ENCODE peak calls at places on chromosomes 4 and X, in four cellular contexts. One of them, this sample, is unnamed.

GRCh38 chr4:3413675-3414420 is 27.9 kb upstream of the HGFAC start:
- DNase-seq in left ventricle myocardium inferior: no peak
- DNase-seq in CD8-positive, alpha-beta memory T cell: no peak
- DNase-seq in ovary: no peak
- DNase-seq in this sample: peak; percentile 49

GRCh38 chr4:150302553-150302952 is 224.3 kb downstream of the DCLK2 start:
- DNase-seq in left ventricle myocardium inferior: no peak
- DNase-seq in CD8-positive, alpha-beta memory T cell: no peak
- DNase-seq in ovary: no peak
- DNase-seq in this sample: no peak

GRCh38 chr4:40199179-40199670 is 2.4 kb downstream of the RHOH start:
- DNase-seq in left ventricle myocardium inferior: no peak
- DNase-seq in CD8-positive, alpha-beta memory T cell: no peak
- DNase-seq in ovary: no peak
- DNase-seq in this sample: no peak

GRCh38 chr4:8771666-8772065 is 100.0 kb downstream of the HMX1 start:
- DNase-seq in left ventricle myocardium inferior: peak; percentile 1
- DNase-seq in CD8-positive, alpha-beta memory T cell: no peak
- DNase-seq in ovary: no peak
- DNase-seq in this sample: peak; percentile 25

GRCh38 chrX:150768132-150768485 is 74.9 kb downstream of the MTMR1 start:
- DNase-seq in left ventricle myocardium inferior: no peak
- DNase-seq in CD8-positive, alpha-beta memory T cell: no peak
- DNase-seq in ovary: no peak
- DNase-seq in this sample: no peak

GRCh38 chr4:114907514-114908099 is 205.8 kb downstream of the NDST4 start:
- DNase-seq in left ventricle myocardium inferior: no peak
- DNase-seq in CD8-positive, alpha-beta memory T cell: no peak
- DNase-seq in ovary: no peak
- DNase-seq in this sample: no peak

GRCh38 chrX:71532078-71532752 is 689 bp upstream of the OGT start:
- DNase-seq in left ventricle myocardium inferior: no peak
- DNase-seq in CD8-positive, alpha-beta memory T cell: peak; percentile 46
- DNase-seq in ovary: no peak
- DNase-seq in this sample: no peak

GRCh38 chr4:3387154-3387942 is 54.4 kb upstream of the HGFAC start:
- DNase-seq in left ventricle myocardium inferior: no peak
- DNase-seq in CD8-positive, alpha-beta memory T cell: no peak
- DNase-seq in ovary: no peak
- DNase-seq in this sample: no peak

GRCh38 chr4:77893451-77893850 is 30.8 kb downstream of the MRPL1 start:
- DNase-seq in left ventricle myocardium inferior: no peak
- DNase-seq in CD8-positive, alpha-beta memory T cell: no peak
- DNase-seq in ovary: no peak
- DNase-seq in this sample: no peak

GRCh38 chr4:54513231-54513630 is 144.5 kb upstream of the KIT start:
- DNase-seq in left ventricle myocardium inferior: peak; percentile 26
- DNase-seq in CD8-positive, alpha-beta memory T cell: no peak
- DNase-seq in ovary: no peak
- DNase-seq in this sample: no peak

GRCh38 chrX:130878350-130879341 is 24.4 kb downstream of the ENOX2 start:
- DNase-seq in left ventricle myocardium inferior: no peak
- DNase-seq in CD8-positive, alpha-beta memory T cell: no peak
- DNase-seq in ovary: no peak
- DNase-seq in this sample: no peak

GRCh38 chr4:123250843-123251242 is 145.8 kb upstream of the SPRY1 start:
- DNase-seq in left ventricle myocardium inferior: peak; percentile 35
- DNase-seq in CD8-positive, alpha-beta memory T cell: no peak
- DNase-seq in ovary: peak; percentile 21
- DNase-seq in this sample: no peak

GRCh38 chr4:186149872-186150271 is 41.5 kb upstream of the CYP4V2 start:
- DNase-seq in left ventricle myocardium inferior: peak; percentile 52
- DNase-seq in CD8-positive, alpha-beta memory T cell: peak; percentile 19
- DNase-seq in ovary: peak; percentile 62
- DNase-seq in this sample: no peak

GRCh38 chr4:6230502-6230785 is 30.1 kb upstream of the JAKMIP1 start:
- DNase-seq in left ventricle myocardium inferior: no peak
- DNase-seq in CD8-positive, alpha-beta memory T cell: no peak
- DNase-seq in ovary: no peak
- DNase-seq in this sample: no peak

GRCh38 chr4:73988096-73988495 is at the start of gene PPBP:
- DNase-seq in left ventricle myocardium inferior: no peak
- DNase-seq in CD8-positive, alpha-beta memory T cell: no peak
- DNase-seq in ovary: no peak
- DNase-seq in this sample: no peak

GRCh38 chr4:85824166-85824945 is 349.4 kb downstream of the ARHGAP24 start:
- DNase-seq in left ventricle myocardium inferior: no peak
- DNase-seq in CD8-positive, alpha-beta memory T cell: no peak
- DNase-seq in ovary: no peak
- DNase-seq in this sample: no peak

GRCh38 chr4:168757500-168757899 is 252.6 kb downstream of the CBR4 start:
- DNase-seq in left ventricle myocardium inferior: no peak
- DNase-seq in CD8-positive, alpha-beta memory T cell: no peak
- DNase-seq in ovary: no peak
- DNase-seq in this sample: no peak
- H3K4me1 ChIP-seq in left ventricle myocardium inferior: peaks cover 12% of the 10 kb centered on the region
- H3K4me1 ChIP-seq in CD8-positive, alpha-beta memory T cell: no peaks in the 10 kb centered on the region
- H3K4me1 ChIP-seq in ovary: no peaks in the 10 kb centered on the region
- H3K4me1 ChIP-seq in this sample: no peaks in the 10 kb centered on the region

GRCh38 chr4:145097331-145097820 is 620 bp downstream of the ANAPC10 start:
- DNase-seq in left ventricle myocardium inferior: no peak
- DNase-seq in CD8-positive, alpha-beta memory T cell: no peak
- DNase-seq in ovary: no peak
- DNase-seq in this sample: no peak

GRCh38 chr4:145101091-145101490 is 3.0 kb downstream of the ABCE1 start:
- DNase-seq in left ventricle myocardium inferior: no peak
- DNase-seq in CD8-positive, alpha-beta memory T cell: no peak
- DNase-seq in ovary: no peak
- DNase-seq in this sample: no peak

GRCh38 chr4:145099653-145100052 is 1.5 kb downstream of the ABCE1 start:
- DNase-seq in left ventricle myocardium inferior: no peak
- DNase-seq in CD8-positive, alpha-beta memory T cell: no peak
- DNase-seq in ovary: no peak
- DNase-seq in this sample: no peak

GRCh38 chr4:145097821-145098674 is at the start of the genes ABCE1 and ANAPC10:
- DNase-seq in left ventricle myocardium inferior: peak; percentile 93
- DNase-seq in CD8-positive, alpha-beta memory T cell: peak; percentile 92
- DNase-seq in ovary: peak; percentile 94
- DNase-seq in this sample: peak; percentile 96

DNA sequence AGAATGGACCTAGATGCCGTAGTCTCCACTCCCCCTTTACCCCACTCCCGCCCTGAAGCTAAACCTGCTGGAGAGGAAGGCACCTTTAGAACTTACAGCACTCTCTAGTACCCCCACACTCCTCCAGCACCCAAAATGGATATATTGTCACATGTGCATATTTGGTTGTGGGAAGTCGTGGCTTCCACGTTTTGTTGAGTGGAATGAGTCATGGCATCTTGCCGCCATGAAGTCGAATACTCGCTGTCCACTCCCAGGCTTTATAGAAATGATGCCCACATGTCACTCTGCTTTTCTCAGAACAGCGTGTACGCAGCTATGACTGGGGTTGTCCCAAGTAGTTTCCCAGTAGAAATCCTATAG is 545 bp downstream of the ABCE1 start:
- DNase-seq in left ventricle myocardium inferior: no peak
- DNase-seq in CD8-positive, alpha-beta memory T cell: peak; percentile 27
- DNase-seq in ovary: no peak
- DNase-seq in this sample: no peak
- H3K4me1 ChIP-seq in left ventricle myocardium inferior: peaks cover 66% of the 10 kb centered on the region
- H3K4me1 ChIP-seq in CD8-positive, alpha-beta memory T cell: peaks cover 57% of the 10 kb centered on the region
- H3K4me1 ChIP-seq in ovary: peaks cover 7% of the 10 kb centered on the region
- H3K4me1 ChIP-seq in this sample: peaks cover 38% of the 10 kb centered on the region

GRCh38 chr4:151428346-151428745 is 19.4 kb downstream of the FHIP1A start:
- DNase-seq in left ventricle myocardium inferior: no peak
- DNase-seq in CD8-positive, alpha-beta memory T cell: no peak
- DNase-seq in ovary: no peak
- DNase-seq in this sample: no peak
- H3K4me1 ChIP-seq in left ventricle myocardium inferior: peaks cover 20% of the 10 kb centered on the region
- H3K4me1 ChIP-seq in CD8-positive, alpha-beta memory T cell: no peaks in the 10 kb centered on the region
- H3K4me1 ChIP-seq in ovary: no peaks in the 10 kb centered on the region
- H3K4me1 ChIP-seq in this sample: no peaks in the 10 kb centered on the region

GRCh38 chrX:54452920-54453319 is 12.7 kb downstream of the TSR2 start:
- DNase-seq in left ventricle myocardium inferior: no peak
- DNase-seq in CD8-positive, alpha-beta memory T cell: no peak
- DNase-seq in ovary: no peak
- DNase-seq in this sample: no peak

GRCh38 chrX:54444752-54445151 is 4.5 kb downstream of the TSR2 start:
- DNase-seq in left ventricle myocardium inferior: no peak
- DNase-seq in CD8-positive, alpha-beta memory T cell: no peak
- DNase-seq in ovary: no peak
- DNase-seq in this sample: no peak

GRCh38 chrX:54447461-54447860 is 7.3 kb downstream of the TSR2 start:
- DNase-seq in left ventricle myocardium inferior: no peak
- DNase-seq in CD8-positive, alpha-beta memory T cell: no peak
- DNase-seq in ovary: no peak
- DNase-seq in this sample: no peak

GRCh38 chrX:54446084-54446483 is 5.9 kb downstream of the TSR2 start:
- DNase-seq in left ventricle myocardium inferior: no peak
- DNase-seq in CD8-positive, alpha-beta memory T cell: no peak
- DNase-seq in ovary: no peak
- DNase-seq in this sample: no peak

GRCh38 chrX:54449929-54450328 is 9.7 kb downstream of the TSR2 start:
- DNase-seq in left ventricle myocardium inferior: no peak
- DNase-seq in CD8-positive, alpha-beta memory T cell: no peak
- DNase-seq in ovary: no peak
- DNase-seq in this sample: no peak
- H3K4me1 ChIP-seq in left ventricle myocardium inferior: no peaks in the 10 kb centered on the region
- H3K4me1 ChIP-seq in CD8-positive, alpha-beta memory T cell: no peaks in the 10 kb centered on the region
- H3K4me1 ChIP-seq in ovary: no peaks in the 10 kb centered on the region
- H3K4me1 ChIP-seq in this sample: no peaks in the 10 kb centered on the region

GRCh38 chr4:184803133-184803532 is 22.6 kb downstream of the ACSL1 start:
- DNase-seq in left ventricle myocardium inferior: no peak
- DNase-seq in CD8-positive, alpha-beta memory T cell: no peak
- DNase-seq in ovary: no peak
- DNase-seq in this sample: no peak
- H3K4me1 ChIP-seq in left ventricle myocardium inferior: peaks cover 84% of the 10 kb centered on the region
- H3K4me1 ChIP-seq in CD8-positive, alpha-beta memory T cell: no peaks in the 10 kb centered on the region
- H3K4me1 ChIP-seq in ovary: peaks cover 5% of the 10 kb centered on the region
- H3K4me1 ChIP-seq in this sample: peaks cover 13% of the 10 kb centered on the region

DNA sequence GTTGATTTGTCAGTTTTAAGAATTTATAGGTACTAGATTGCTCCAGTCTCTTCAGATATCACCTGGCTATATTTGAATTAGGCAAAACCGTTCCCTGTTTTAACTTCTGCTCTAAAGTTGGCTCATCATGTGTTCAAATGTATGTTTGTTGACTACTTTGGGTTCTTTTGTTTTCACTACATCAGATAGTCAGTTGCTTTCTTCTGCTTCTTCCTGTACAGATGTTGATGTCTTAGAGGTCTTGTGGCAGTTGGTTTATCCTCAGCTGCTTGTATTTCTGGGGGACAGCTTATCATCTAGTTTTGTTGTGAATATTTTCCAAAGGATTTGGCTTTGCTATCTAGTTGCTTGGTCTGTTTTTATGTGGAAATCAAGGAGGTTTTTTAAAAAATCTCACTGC is 28.0 kb downstream of the TBC1D19 start:
- DNase-seq in left ventricle myocardium inferior: no peak
- DNase-seq in CD8-positive, alpha-beta memory T cell: no peak
- DNase-seq in ovary: no peak
- DNase-seq in this sample: no peak
- H3K4me1 ChIP-seq in left ventricle myocardium inferior: peaks cover 27% of the 10 kb centered on the region
- H3K4me1 ChIP-seq in CD8-positive, alpha-beta memory T cell: peaks cover 7% of the 10 kb centered on the region
- H3K4me1 ChIP-seq in ovary: peaks cover 1% of the 10 kb centered on the region
- H3K4me1 ChIP-seq in this sample: peaks cover 5% of the 10 kb centered on the region

GRCh38 chr4:7262134-7262533 is 69.8 kb downstream of the SORCS2 start:
- DNase-seq in left ventricle myocardium inferior: no peak
- DNase-seq in CD8-positive, alpha-beta memory T cell: no peak
- DNase-seq in ovary: no peak
- DNase-seq in this sample: no peak
- H3K4me1 ChIP-seq in left ventricle myocardium inferior: peaks cover 23% of the 10 kb centered on the region
- H3K4me1 ChIP-seq in CD8-positive, alpha-beta memory T cell: no peaks in the 10 kb centered on the region
- H3K4me1 ChIP-seq in ovary: peaks cover under 1% of the 10 kb centered on the region
- H3K4me1 ChIP-seq in this sample: no peaks in the 10 kb centered on the region

GRCh38 chr4:127313767-127314166 is 319.0 kb upstream of the INTU start:
- DNase-seq in left ventricle myocardium inferior: no peak
- DNase-seq in CD8-positive, alpha-beta memory T cell: no peak
- DNase-seq in ovary: no peak
- DNase-seq in this sample: no peak
- H3K4me1 ChIP-seq in left ventricle myocardium inferior: no peaks in the 10 kb centered on the region
- H3K4me1 ChIP-seq in CD8-positive, alpha-beta memory T cell: no peaks in the 10 kb centered on the region
- H3K4me1 ChIP-seq in ovary: no peaks in the 10 kb centered on the region
- H3K4me1 ChIP-seq in this sample: no peaks in the 10 kb centered on the region

GRCh38 chr4:168868044-168868855 is 141.8 kb downstream of the CBR4 start:
- DNase-seq in left ventricle myocardium inferior: no peak
- DNase-seq in CD8-positive, alpha-beta memory T cell: no peak
- DNase-seq in ovary: no peak
- DNase-seq in this sample: no peak
- H3K4me1 ChIP-seq in left ventricle myocardium inferior: peaks cover 86% of the 10 kb centered on the region
- H3K4me1 ChIP-seq in CD8-positive, alpha-beta memory T cell: no peaks in the 10 kb centered on the region
- H3K4me1 ChIP-seq in ovary: peaks cover 17% of the 10 kb centered on the region
- H3K4me1 ChIP-seq in this sample: peaks cover 4% of the 10 kb centered on the region

GRCh38 chr4:41426523-41426922 is 111.4 kb upstream of the LIMCH1 start:
- DNase-seq in left ventricle myocardium inferior: no peak
- DNase-seq in CD8-positive, alpha-beta memory T cell: no peak
- DNase-seq in ovary: no peak
- DNase-seq in this sample: no peak
- H3K4me1 ChIP-seq in left ventricle myocardium inferior: peaks cover 76% of the 10 kb centered on the region
- H3K4me1 ChIP-seq in CD8-positive, alpha-beta memory T cell: no peaks in the 10 kb centered on the region
- H3K4me1 ChIP-seq in ovary: no peaks in the 10 kb centered on the region
- H3K4me1 ChIP-seq in this sample: peaks cover 63% of the 10 kb centered on the region